ENCODE peak calls at places on chromosomes 13 and 19, in six cellular contexts. Y, O, Q, V, E and W are unnamed samples.

GRCh38 chr19:48170817-48171347 is 402 bp downstream of the ZSWIM9 start:
- DNase-seq in Y (peak), O (no peak), Q (no peak), V (no peak), E (no peak), W (no peak)

GRCh38 chr13:101382701-101383100 is 33.6 kb downstream of the NALCN start:
- DNase-seq in Y (no peak), O (no peak), Q (no peak), V (no peak), E (no peak), W (no peak)

GRCh38 chr13:107351305-107351704 is 783.4 kb upstream of the ARGLU1 start:
- DNase-seq in Y (no peak), O (no peak), Q (no peak), V (no peak), E (no peak), W (no peak)

GRCh38 chr13:20326276-20326675 is 94.2 kb upstream of the GJB6 start:
- DNase-seq in Y (no peak), O (no peak), Q (no peak), V (no peak), E (no peak), W (no peak)

GRCh38 chr19:12000152-12000981 is 35.1 kb downstream of the ZNF433 start:
- DNase-seq in Y (no peak), O (no peak), Q (no peak), V (peak), E (no peak), W (no peak)

GRCh38 chr19:3163230-3163886 is 15.2 kb upstream of the S1PR4 start:
- DNase-seq in Y (peak), O (peak), Q (peak), V (peak), E (peak), W (no peak)

GRCh38 chr13:64551755-64552154 is 2678.4 kb downstream of the PCDH9 start:
- DNase-seq in Y (no peak), O (no peak), Q (no peak), V (peak), E (no peak), W (peak)

GRCh38 chr13:54536112-54536511 is 1507.5 kb downstream of the OLFM4 start:
- DNase-seq in Y (peak), O (no peak), Q (no peak), V (no peak), E (no peak), W (no peak)

GRCh38 chr19:4298772-4299550 is 3.2 kb downstream of the TMIGD2 start:
- DNase-seq in Y (no peak), O (no peak), Q (no peak), V (no peak), E (no peak), W (no peak)

GRCh38 chr19:55689366-55690108 is 14.5 kb downstream of the EPN1 start:
- DNase-seq in Y (no peak), O (peak), Q (no peak), V (no peak), E (peak), W (no peak)

GRCh38 chr13:77584111-77584510 is 48.6 kb downstream of the SCEL start:
- DNase-seq in Y (no peak), O (no peak), Q (no peak), V (no peak), E (no peak), W (peak)

GRCh38 chr13:62294210-62294609 is 878.6 kb upstream of the PCDH20 start:
- DNase-seq in Y (no peak), O (no peak), Q (no peak), V (no peak), E (no peak), W (no peak)

GRCh38 chr13:21037656-21038055 is 23.7 kb downstream of the LATS2 start:
- DNase-seq in Y (no peak), O (no peak), Q (no peak), V (no peak), E (no peak), W (no peak)

GRCh38 chr19:4622695-4623421 is 16.5 kb upstream of the TNFAIP8L1 start:
- DNase-seq in Y (peak), O (no peak), Q (no peak), V (no peak), E (no peak), W (no peak)

GRCh38 chr13:96710166-96710866 is 284.0 kb downstream of the OXGR1 start:
- DNase-seq in Y (no peak), O (no peak), Q (no peak), V (no peak), E (no peak), W (no peak)

GRCh38 chr19:2034729-2035589 is 16.1 kb downstream of the MKNK2 start:
- DNase-seq in Y (peak), O (peak), Q (no peak), V (peak), E (no peak), W (no peak)

GRCh38 chr19:57978586-57979289 is 4.4 kb upstream of the C19orf18 start:
- DNase-seq in Y (no peak), O (no peak), Q (no peak), V (peak), E (no peak), W (no peak)

GRCh38 chr13:21894703-21895699 is 224.1 kb downstream of the FGF9 start:
- DNase-seq in Y (no peak), O (no peak), Q (no peak), V (no peak), E (no peak), W (no peak)

GRCh38 chr19:1648926-1649541 is 3.4 kb downstream of the TCF3 start:
- DNase-seq in Y (no peak), O (no peak), Q (no peak), V (peak), E (no peak), W (no peak)

GRCh38 chr13:70104481-70104880 is 3.1 kb upstream of the ATXN8OS start:
- DNase-seq in Y (no peak), O (no peak), Q (no peak), V (no peak), E (no peak), W (no peak)

DNA sequence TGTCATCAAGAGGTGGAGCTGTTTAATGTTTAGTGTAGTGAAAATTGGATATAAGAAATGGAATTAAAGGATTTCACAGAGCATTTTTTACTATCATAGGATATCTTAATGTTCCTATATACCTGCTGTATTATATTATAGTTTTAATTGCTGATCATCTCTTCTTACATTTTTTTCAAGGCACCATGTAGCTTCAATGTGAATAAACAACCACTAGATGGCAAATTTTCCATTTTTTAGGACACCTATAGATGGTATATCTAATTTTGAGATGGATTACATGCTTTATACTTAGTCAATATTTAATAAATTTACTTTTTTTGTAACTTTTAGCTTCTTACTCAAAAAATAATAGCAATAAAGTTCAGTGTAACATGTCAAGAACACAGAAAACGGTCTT is 9.0 kb upstream of the ATXN8OS start:
- DNase-seq in Y (peak), O (no peak), Q (no peak), V (peak), E (no peak), W (no peak)
- H3K27ac ChIP-seq in Y (no peak), O (no peak), Q (no peak), V (no peak), E (no peak), W (no peak)

GRCh38 chr13:59588717-59589067 is 575.0 kb downstream of the DIAPH3 start:
- DNase-seq in Y (no peak), O (no peak), Q (no peak), V (no peak), E (no peak), W (no peak)

GRCh38 chr13:59584101-59584500 is 579.6 kb downstream of the DIAPH3 start:
- DNase-seq in Y (no peak), O (no peak), Q (no peak), V (no peak), E (no peak), W (no peak)

GRCh38 chr13:59587030-59587429 is 576.7 kb downstream of the DIAPH3 start:
- DNase-seq in Y (no peak), O (no peak), Q (no peak), V (no peak), E (no peak), W (no peak)

GRCh38 chr13:59584902-59585670 is 578.6 kb downstream of the DIAPH3 start:
- DNase-seq in Y (no peak), O (no peak), Q (no peak), V (no peak), E (no peak), W (no peak)

GRCh38 chr13:59587971-59588716 is 575.6 kb downstream of the DIAPH3 start:
- DNase-seq in Y (no peak), O (no peak), Q (no peak), V (no peak), E (no peak), W (no peak)
- H3K27ac ChIP-seq in Y (no peak), O (no peak), Q (no peak), V (no peak), E (no peak), W (no peak)

DNA sequence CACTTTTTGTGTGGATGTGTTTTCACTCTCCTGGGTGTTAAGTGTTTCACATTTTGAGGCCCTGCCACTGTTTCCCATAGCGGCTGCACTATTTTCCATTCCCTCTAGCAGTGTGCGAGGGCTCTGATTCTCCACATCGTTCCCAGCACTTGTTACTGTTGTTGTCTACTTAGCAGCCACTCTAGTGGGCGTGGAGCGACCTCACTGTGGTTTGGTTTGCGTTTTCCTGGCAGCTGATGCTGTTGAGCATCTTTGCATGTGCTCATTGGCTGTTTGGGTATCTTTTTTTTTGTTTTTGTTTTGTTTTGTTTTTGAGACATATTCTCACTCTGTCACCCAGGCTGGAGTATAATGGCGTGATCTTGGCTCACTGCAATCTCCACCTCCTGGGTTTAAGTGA is 14.4 kb downstream of the NAXD start:
- DNase-seq in Y (no peak), O (no peak), Q (no peak), V (no peak), E (no peak), W (no peak)
- H3K27ac ChIP-seq in Y (no peak), O (no peak), Q (no peak), V (no peak), E (no peak), W (no peak)

GRCh38 chr19:7963566-7963965 is 20.1 kb upstream of the TIMM44 start:
- DNase-seq in Y (no peak), O (no peak), Q (no peak), V (no peak), E (no peak), W (no peak)

GRCh38 chr19:7965259-7965841 is 21.9 kb upstream of the TIMM44 start:
- DNase-seq in Y (no peak), O (no peak), Q (no peak), V (no peak), E (no peak), W (no peak)

GRCh38 chr19:7968008-7968795 is 24.7 kb upstream of the TIMM44 start:
- DNase-seq in Y (no peak), O (no peak), Q (no peak), V (no peak), E (no peak), W (no peak)

GRCh38 chr19:7968796-7969559 is 25.5 kb upstream of the TIMM44 start:
- DNase-seq in Y (no peak), O (no peak), Q (no peak), V (peak), E (no peak), W (no peak)

GRCh38 chr19:7965921-7966665 is 22.6 kb upstream of the TIMM44 start:
- DNase-seq in Y (no peak), O (no peak), Q (no peak), V (no peak), E (no peak), W (no peak)
- H3K27ac ChIP-seq in Y (no peak), O (no peak), Q (no peak), V (no peak), E (no peak), W (no peak)

GRCh38 chr13:33727356-33728083 is 90.4 kb upstream of the RFC3 start:
- DNase-seq in Y (no peak), O (no peak), Q (no peak), V (peak), E (no peak), W (no peak)
- H3K27ac ChIP-seq in Y (no peak), O (no peak), Q (no peak), V (no peak), E (peak), W (no peak)

DNA sequence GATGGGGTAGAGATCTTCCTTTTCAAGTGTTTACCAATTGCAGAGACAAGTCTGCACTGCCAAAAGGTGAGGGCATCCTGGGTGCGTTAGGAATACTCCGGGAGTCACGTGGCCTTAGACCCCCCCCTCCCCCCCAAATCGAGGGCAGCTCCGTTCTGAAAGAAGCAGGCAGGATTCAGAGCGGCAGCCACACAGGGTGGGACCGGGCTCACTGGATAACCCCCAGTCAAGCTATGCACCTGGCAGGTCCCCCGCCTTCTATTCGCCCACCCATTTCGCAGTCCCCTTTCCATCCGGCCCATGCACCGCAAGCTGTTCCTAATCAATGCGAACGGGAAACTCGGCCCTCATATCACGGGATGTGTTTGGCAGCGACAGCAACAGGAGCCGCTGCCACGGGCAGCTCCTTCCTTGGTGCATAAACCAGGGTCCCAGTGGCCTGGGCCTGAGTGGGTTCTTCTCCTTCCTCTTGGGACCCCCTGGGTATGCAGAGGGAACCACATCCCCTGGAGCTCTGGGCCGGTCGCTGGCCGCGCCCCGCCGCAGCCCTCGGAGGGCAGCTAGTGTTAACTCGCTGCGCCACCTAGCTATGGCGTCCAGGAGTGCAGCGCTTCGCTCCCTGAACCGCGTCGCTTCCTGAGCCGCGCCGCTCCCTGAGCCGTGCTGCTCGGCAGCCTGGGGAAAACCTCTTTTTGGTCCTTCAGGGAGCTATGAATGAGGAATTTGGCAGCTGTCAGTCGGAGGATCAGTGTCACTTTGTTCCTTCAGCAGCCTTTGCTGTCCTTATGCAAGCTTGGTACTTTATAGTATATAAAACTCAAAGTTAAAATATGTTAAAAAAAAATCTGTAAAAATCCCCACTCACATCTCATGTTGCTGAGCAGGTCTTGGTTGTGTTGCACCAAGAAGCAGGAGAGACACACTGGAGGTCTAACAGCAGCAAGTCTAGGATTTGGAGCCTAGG is 41.4 kb downstream of the LYL1 start:
- DNase-seq in Y (peak), O (peak), Q (peak), V (peak), E (peak), W (no peak)
- H3K27ac ChIP-seq in Y (peak), O (peak), Q (peak), V (peak), E (peak), W (peak)

GRCh38 chr13:32086791-32087441 is 55.3 kb downstream of the FRY start:
- DNase-seq in Y (no peak), O (no peak), Q (peak), V (peak), E (no peak), W (no peak)

GRCh38 chr13:32086366-32086765 is 54.8 kb downstream of the FRY start:
- DNase-seq in Y (no peak), O (no peak), Q (peak), V (peak), E (no peak), W (no peak)

GRCh38 chr13:32092471-32092870 is 60.9 kb downstream of the FRY start:
- DNase-seq in Y (no peak), O (no peak), Q (no peak), V (no peak), E (no peak), W (no peak)

GRCh38 chr13:32087955-32088747 is 56.6 kb downstream of the FRY start:
- DNase-seq in Y (no peak), O (no peak), Q (no peak), V (peak), E (no peak), W (no peak)
- H3K27ac ChIP-seq in Y (no peak), O (no peak), Q (peak), V (no peak), E (no peak), W (no peak)